ENCODE peak calls at places on chromosomes 13 and 19, in six cellular contexts. P is nephron progenitor cell; Z is stimulated activated CD8-positive, alpha-beta memory T cell treated with anti-CD3 and anti-CD28 coated beads, Interleukin-15, amount 100 ng/mL, for 4 hours; F is AG09319; H is amygdala; G is putamen. C is an unnamed sample.

GRCh38 chr13:112893570-112894422 is 75.2 kb upstream of the MCF2L start:
- DNase-seq in P (peak), Z (no peak), F (no peak), H (no peak), G (no peak), C (no peak)

GRCh38 chr19:37007587-37008220 is 70.5 kb upstream of the ZNF420 start:
- DNase-seq in P (no peak), Z (peak), F (peak), H (peak), G (peak), C (no peak)

GRCh38 chr19:10001899-10002298 is 8.4 kb downstream of the COL5A3 start:
- DNase-seq in P (peak), Z (no peak), F (no peak), H (no peak), G (no peak), C (no peak)

GRCh38 chr19:17405250-17406038 is at the start of gene BST2:
- DNase-seq in P (no peak), Z (peak), F (no peak), H (peak), G (peak), C (no peak)

GRCh38 chr13:95226476-95226875 is 74.8 kb downstream of the ABCC4 start:
- DNase-seq in P (no peak), Z (no peak), F (no peak), H (no peak), G (no peak), C (no peak)

GRCh38 chr19:12703056-12703455 is 6.6 kb upstream of the FBXW9 start:
- DNase-seq in P (peak), Z (no peak), F (no peak), H (no peak), G (no peak), C (no peak)

GRCh38 chr19:41926028-41926860 is 2.0 kb downstream of the ERFL start:
- DNase-seq in P (no peak), Z (no peak), F (no peak), H (no peak), G (no peak), C (no peak)

GRCh38 chr19:32976223-32976805 is 4.3 kb downstream of the FAAP24 start:
- DNase-seq in P (peak), Z (peak), F (peak), H (peak), G (peak), C (peak)

GRCh38 chr13:39350461-39350881 is 252.5 kb downstream of the LHFPL6 start:
- DNase-seq in P (no peak), Z (no peak), F (no peak), H (no peak), G (no peak), C (peak)

GRCh38 chr13:75512253-75512652 is 25.4 kb downstream of the COMMD6 start:
- DNase-seq in P (no peak), Z (no peak), F (no peak), H (no peak), G (peak), C (no peak)

GRCh38 chr19:51615991-51616390 is 14.2 kb downstream of the SIGLEC5 start:
- DNase-seq in P (no peak), Z (no peak), F (no peak), H (no peak), G (no peak), C (no peak)

GRCh38 chr13:50588736-50589135 is 254.8 kb downstream of the DLEU7 start:
- DNase-seq in P (no peak), Z (no peak), F (no peak), H (no peak), G (no peak), C (no peak)

GRCh38 chr19:42313096-42313839 is at the start of gene TMEM145:
- DNase-seq in P (peak), Z (no peak), F (no peak), H (peak), G (no peak), C (peak)

GRCh38 chr13:59677966-59678814 is 485.5 kb downstream of the DIAPH3 start:
- DNase-seq in P (no peak), Z (no peak), F (peak), H (no peak), G (peak), C (no peak)

GRCh38 chr19:18895828-18896341 is at the start of gene CERS1:
- DNase-seq in P (peak), Z (no peak), F (no peak), H (peak), G (peak), C (no peak)

GRCh38 chr13:102203718-102204117 is 198.1 kb downstream of the FGF14 start:
- DNase-seq in P (no peak), Z (no peak), F (no peak), H (no peak), G (no peak), C (no peak)

GRCh38 chr19:47369923-47370625 is 21.0 kb downstream of the DHX34 start:
- DNase-seq in P (no peak), Z (no peak), F (no peak), H (no peak), G (peak), C (no peak)

GRCh38 chr13:38872693-38873092 is 117.9 kb downstream of the STOML3 start:
- DNase-seq in P (peak), Z (no peak), F (no peak), H (peak), G (peak), C (no peak)

GRCh38 chr19:35932291-35932936 is 3.8 kb upstream of the LRFN3 start:
- DNase-seq in P (no peak), Z (no peak), F (no peak), H (no peak), G (no peak), C (no peak)

GRCh38 chr13:113428469-113428865 is 24.8 kb downstream of the ADPRHL1 start:
- DNase-seq in P (no peak), Z (no peak), F (no peak), H (no peak), G (no peak), C (no peak)

GRCh38 chr13:32009362-32009761 is 22.2 kb upstream of the FRY start:
- DNase-seq in P (no peak), Z (no peak), F (no peak), H (no peak), G (no peak), C (no peak)

GRCh38 chr13:76892488-76892887 is 6.3 kb upstream of the KCTD12 start:
- DNase-seq in P (no peak), Z (no peak), F (no peak), H (no peak), G (no peak), C (no peak)

GRCh38 chr19:33486936-33487793 is 34.4 kb downstream of the PEPD start:
- DNase-seq in P (no peak), Z (no peak), F (no peak), H (peak), G (peak), C (no peak)

GRCh38 chr19:18399008-18399407 is 1.6 kb upstream of the LRRC25 start:
- DNase-seq in P (no peak), Z (no peak), F (no peak), H (no peak), G (no peak), C (no peak)

GRCh38 chr19:48249502-48250014 is 6.2 kb downstream of the CARD8 start:
- DNase-seq in P (no peak), Z (peak), F (no peak), H (peak), G (peak), C (no peak)

C was measured in cerebellar nuclear complex.